ENCODE peak calls at places on chromosomes 3 and 15, in nine cellular contexts. One of them, this sample, is unnamed.

GRCh38 chr3:194872669-194872977 is 186.9 kb downstream of the FAM43A start:
- DNase-seq in psoas muscle: no peak
- DNase-seq in ovary: no peak
- DNase-seq in upper lobe of right lung: no peak
- DNase-seq in effector memory CD4-positive, alpha-beta T cell: no peak
- DNase-seq in heart right ventricle: no peak
- DNase-seq in brain microvascular endothelial cell: no peak
- DNase-seq in uterus: no peak
- DNase-seq in cardiac muscle cell: no peak
- DNase-seq in this sample: no peak

GRCh38 chr15:78316211-78317077 is 17.0 kb upstream of the SKIC8 start:
- DNase-seq in psoas muscle: peak; percentile 19
- DNase-seq in ovary: no peak
- DNase-seq in upper lobe of right lung: no peak
- DNase-seq in effector memory CD4-positive, alpha-beta T cell: no peak
- DNase-seq in heart right ventricle: no peak
- DNase-seq in brain microvascular endothelial cell: no peak
- DNase-seq in uterus: no peak
- DNase-seq in cardiac muscle cell: no peak
- DNase-seq in this sample: no peak

GRCh38 chr3:196537319-196537984 is 22.3 kb upstream of the SMCO1 start:
- DNase-seq in psoas muscle: no peak
- DNase-seq in ovary: peak; percentile 24
- DNase-seq in upper lobe of right lung: no peak
- DNase-seq in effector memory CD4-positive, alpha-beta T cell: peak; percentile 34
- DNase-seq in heart right ventricle: no peak
- DNase-seq in brain microvascular endothelial cell: no peak
- DNase-seq in uterus: peak; percentile 27
- DNase-seq in cardiac muscle cell: no peak
- DNase-seq in this sample: peak; percentile 46

GRCh38 chr3:155154255-155154654 is 74.1 kb downstream of the MME start:
- DNase-seq in psoas muscle: no peak
- DNase-seq in ovary: no peak
- DNase-seq in upper lobe of right lung: no peak
- DNase-seq in effector memory CD4-positive, alpha-beta T cell: no peak
- DNase-seq in heart right ventricle: no peak
- DNase-seq in brain microvascular endothelial cell: no peak
- DNase-seq in uterus: no peak
- DNase-seq in cardiac muscle cell: no peak
- DNase-seq in this sample: no peak

GRCh38 chr15:75460646-75461045 is 9.2 kb upstream of the SIN3A start:
- DNase-seq in psoas muscle: no peak
- DNase-seq in ovary: no peak
- DNase-seq in upper lobe of right lung: no peak
- DNase-seq in effector memory CD4-positive, alpha-beta T cell: no peak
- DNase-seq in heart right ventricle: no peak
- DNase-seq in brain microvascular endothelial cell: no peak
- DNase-seq in uterus: no peak
- DNase-seq in cardiac muscle cell: no peak
- DNase-seq in this sample: no peak

GRCh38 chr15:42274693-42274971 is 1.4 kb upstream of the TMEM87A start:
- DNase-seq in psoas muscle: peak; percentile 46
- DNase-seq in ovary: peak; percentile 32
- DNase-seq in upper lobe of right lung: no peak
- DNase-seq in effector memory CD4-positive, alpha-beta T cell: no peak
- DNase-seq in heart right ventricle: no peak
- DNase-seq in brain microvascular endothelial cell: no peak
- DNase-seq in uterus: no peak
- DNase-seq in cardiac muscle cell: no peak
- DNase-seq in this sample: no peak

GRCh38 chr3:169430687-169431404 is 232.7 kb downstream of the MECOM start:
- DNase-seq in psoas muscle: no peak
- DNase-seq in ovary: no peak
- DNase-seq in upper lobe of right lung: no peak
- DNase-seq in effector memory CD4-positive, alpha-beta T cell: no peak
- DNase-seq in heart right ventricle: peak; percentile 38
- DNase-seq in brain microvascular endothelial cell: peak; percentile 18
- DNase-seq in uterus: no peak
- DNase-seq in cardiac muscle cell: peak; percentile 85
- DNase-seq in this sample: no peak

GRCh38 chr3:28752290-28752689 is 403.7 kb upstream of the AZI2 start:
- DNase-seq in psoas muscle: no peak
- DNase-seq in ovary: no peak
- DNase-seq in upper lobe of right lung: no peak
- DNase-seq in effector memory CD4-positive, alpha-beta T cell: no peak
- DNase-seq in heart right ventricle: no peak
- DNase-seq in brain microvascular endothelial cell: no peak
- DNase-seq in uterus: no peak
- DNase-seq in cardiac muscle cell: no peak
- DNase-seq in this sample: no peak

GRCh38 chr15:70099167-70099965 is 1.6 kb upstream of the TLE3 start:
- DNase-seq in psoas muscle: peak; percentile 100
- DNase-seq in ovary: peak; percentile 100
- DNase-seq in upper lobe of right lung: peak; percentile 100
- DNase-seq in effector memory CD4-positive, alpha-beta T cell: peak; percentile 100
- DNase-seq in heart right ventricle: peak; percentile 100
- DNase-seq in brain microvascular endothelial cell: peak; percentile 99
- DNase-seq in uterus: peak; percentile 100
- DNase-seq in cardiac muscle cell: peak; percentile 100
- DNase-seq in this sample: peak; percentile 100

GRCh38 chr3:12230406-12230805 is 58.5 kb upstream of the PPARG start:
- DNase-seq in psoas muscle: no peak
- DNase-seq in ovary: no peak
- DNase-seq in upper lobe of right lung: no peak
- DNase-seq in effector memory CD4-positive, alpha-beta T cell: no peak
- DNase-seq in heart right ventricle: no peak
- DNase-seq in brain microvascular endothelial cell: no peak
- DNase-seq in uterus: no peak
- DNase-seq in cardiac muscle cell: no peak
- DNase-seq in this sample: no peak

GRCh38 chr3:23094890-23095462 is 108.2 kb upstream of the UBE2E2 start:
- DNase-seq in psoas muscle: no peak
- DNase-seq in ovary: no peak
- DNase-seq in upper lobe of right lung: no peak
- DNase-seq in effector memory CD4-positive, alpha-beta T cell: no peak
- DNase-seq in heart right ventricle: no peak
- DNase-seq in brain microvascular endothelial cell: peak; percentile 40
- DNase-seq in uterus: no peak
- DNase-seq in cardiac muscle cell: peak; percentile 60
- DNase-seq in this sample: no peak

GRCh38 chr15:62071711-62072308 is 5.0 kb downstream of the C2CD4A start:
- DNase-seq in psoas muscle: no peak
- DNase-seq in ovary: no peak
- DNase-seq in upper lobe of right lung: no peak
- DNase-seq in effector memory CD4-positive, alpha-beta T cell: no peak
- DNase-seq in heart right ventricle: no peak
- DNase-seq in brain microvascular endothelial cell: no peak
- DNase-seq in uterus: no peak
- DNase-seq in cardiac muscle cell: peak; percentile 69
- DNase-seq in this sample: peak; percentile 30

GRCh38 chr3:148962513-148962912 is 28.8 kb upstream of the GYG1 start:
- DNase-seq in psoas muscle: no peak
- DNase-seq in ovary: no peak
- DNase-seq in upper lobe of right lung: no peak
- DNase-seq in effector memory CD4-positive, alpha-beta T cell: no peak
- DNase-seq in heart right ventricle: no peak
- DNase-seq in brain microvascular endothelial cell: peak; percentile 83
- DNase-seq in uterus: no peak
- DNase-seq in cardiac muscle cell: peak; percentile 93
- DNase-seq in this sample: no peak

GRCh38 chr3:18440053-18440768 is 15.1 kb upstream of the SATB1 start:
- DNase-seq in psoas muscle: no peak
- DNase-seq in ovary: no peak
- DNase-seq in upper lobe of right lung: no peak
- DNase-seq in effector memory CD4-positive, alpha-beta T cell: no peak
- DNase-seq in heart right ventricle: no peak
- DNase-seq in brain microvascular endothelial cell: no peak
- DNase-seq in uterus: no peak
- DNase-seq in cardiac muscle cell: no peak
- DNase-seq in this sample: no peak

GRCh38 chr3:32552013-32552412 is 18.6 kb downstream of the DYNC1LI1 start:
- DNase-seq in psoas muscle: no peak
- DNase-seq in ovary: no peak
- DNase-seq in upper lobe of right lung: no peak
- DNase-seq in effector memory CD4-positive, alpha-beta T cell: no peak
- DNase-seq in heart right ventricle: no peak
- DNase-seq in brain microvascular endothelial cell: no peak
- DNase-seq in uterus: no peak
- DNase-seq in cardiac muscle cell: no peak
- DNase-seq in this sample: no peak

GRCh38 chr3:43171770-43172169 is 65.9 kb upstream of the POMGNT2 start:
- DNase-seq in psoas muscle: no peak
- DNase-seq in ovary: no peak
- DNase-seq in upper lobe of right lung: no peak
- DNase-seq in effector memory CD4-positive, alpha-beta T cell: no peak
- DNase-seq in heart right ventricle: no peak
- DNase-seq in brain microvascular endothelial cell: no peak
- DNase-seq in uterus: no peak
- DNase-seq in cardiac muscle cell: no peak
- DNase-seq in this sample: no peak

GRCh38 chr3:9204253-9205005 is 45.0 kb downstream of the SRGAP3 start:
- DNase-seq in psoas muscle: no peak
- DNase-seq in ovary: no peak
- DNase-seq in upper lobe of right lung: no peak
- DNase-seq in effector memory CD4-positive, alpha-beta T cell: no peak
- DNase-seq in heart right ventricle: no peak
- DNase-seq in brain microvascular endothelial cell: no peak
- DNase-seq in uterus: no peak
- DNase-seq in cardiac muscle cell: no peak
- DNase-seq in this sample: no peak

GRCh38 chr3:157066335-157067071 is 93.4 kb downstream of the CCNL1 start:
- DNase-seq in psoas muscle: no peak
- DNase-seq in ovary: no peak
- DNase-seq in upper lobe of right lung: no peak
- DNase-seq in effector memory CD4-positive, alpha-beta T cell: no peak
- DNase-seq in heart right ventricle: no peak
- DNase-seq in brain microvascular endothelial cell: no peak
- DNase-seq in uterus: peak; percentile 67
- DNase-seq in cardiac muscle cell: peak; percentile 76
- DNase-seq in this sample: no peak

GRCh38 chr3:108085821-108086350 is 4.9 kb downstream of the CD47 start:
- DNase-seq in psoas muscle: no peak
- DNase-seq in ovary: no peak
- DNase-seq in upper lobe of right lung: no peak
- DNase-seq in effector memory CD4-positive, alpha-beta T cell: no peak
- DNase-seq in heart right ventricle: no peak
- DNase-seq in brain microvascular endothelial cell: no peak
- DNase-seq in uterus: no peak
- DNase-seq in cardiac muscle cell: peak; percentile 13
- DNase-seq in this sample: no peak

GRCh38 chr15:60115579-60116415 is 111.7 kb downstream of the FOXB1 start:
- DNase-seq in psoas muscle: no peak
- DNase-seq in ovary: no peak
- DNase-seq in upper lobe of right lung: no peak
- DNase-seq in effector memory CD4-positive, alpha-beta T cell: no peak
- DNase-seq in heart right ventricle: no peak
- DNase-seq in brain microvascular endothelial cell: no peak
- DNase-seq in uterus: no peak
- DNase-seq in cardiac muscle cell: peak; percentile 76
- DNase-seq in this sample: no peak

GRCh38 chr15:87089551-87089950 is 1009.9 kb downstream of the AGBL1 start:
- DNase-seq in psoas muscle: no peak
- DNase-seq in ovary: no peak
- DNase-seq in upper lobe of right lung: no peak
- DNase-seq in effector memory CD4-positive, alpha-beta T cell: no peak
- DNase-seq in heart right ventricle: no peak
- DNase-seq in brain microvascular endothelial cell: no peak
- DNase-seq in uterus: no peak
- DNase-seq in cardiac muscle cell: no peak
- DNase-seq in this sample: no peak
- H3K27me3 ChIP-seq in psoas muscle: no peaks in the 10 kb centered on the region
- H3K27me3 ChIP-seq in ovary: no peaks in the 10 kb centered on the region
- H3K27me3 ChIP-seq in upper lobe of right lung: no peaks in the 10 kb centered on the region
- H3K27me3 ChIP-seq in effector memory CD4-positive, alpha-beta T cell: no peaks in the 10 kb centered on the region
- H3K27me3 ChIP-seq in heart right ventricle: no peaks in the 10 kb centered on the region
- H3K27me3 ChIP-seq in brain microvascular endothelial cell: no peaks in the 10 kb centered on the region
- H3K27me3 ChIP-seq in uterus: no peaks in the 10 kb centered on the region
- H3K27me3 ChIP-seq in cardiac muscle cell: no peaks in the 10 kb centered on the region
- H3K27me3 ChIP-seq in this sample: no peaks in the 10 kb centered on the region

GRCh38 chr15:49904296-49904695 is 214.7 kb downstream of the ATP8B4 start:
- DNase-seq in psoas muscle: no peak
- DNase-seq in ovary: no peak
- DNase-seq in upper lobe of right lung: no peak
- DNase-seq in effector memory CD4-positive, alpha-beta T cell: no peak
- DNase-seq in heart right ventricle: no peak
- DNase-seq in brain microvascular endothelial cell: no peak
- DNase-seq in uterus: no peak
- DNase-seq in cardiac muscle cell: no peak
- DNase-seq in this sample: no peak
- H3K27ac ChIP-seq in psoas muscle: no peak overlapping the region
- H3K27ac ChIP-seq in ovary: no peak overlapping the region
- H3K27ac ChIP-seq in upper lobe of right lung: no peak overlapping the region
- H3K27ac ChIP-seq in effector memory CD4-positive, alpha-beta T cell: no peak overlapping the region
- H3K27ac ChIP-seq in heart right ventricle: peak overlapping the region; percentile 82
- H3K27ac ChIP-seq in brain microvascular endothelial cell: no peak overlapping the region
- H3K27ac ChIP-seq in uterus: peak overlapping the region; percentile 92
- H3K27ac ChIP-seq in cardiac muscle cell: no peak overlapping the region
- H3K27ac ChIP-seq in this sample: no peak overlapping the region

DNA sequence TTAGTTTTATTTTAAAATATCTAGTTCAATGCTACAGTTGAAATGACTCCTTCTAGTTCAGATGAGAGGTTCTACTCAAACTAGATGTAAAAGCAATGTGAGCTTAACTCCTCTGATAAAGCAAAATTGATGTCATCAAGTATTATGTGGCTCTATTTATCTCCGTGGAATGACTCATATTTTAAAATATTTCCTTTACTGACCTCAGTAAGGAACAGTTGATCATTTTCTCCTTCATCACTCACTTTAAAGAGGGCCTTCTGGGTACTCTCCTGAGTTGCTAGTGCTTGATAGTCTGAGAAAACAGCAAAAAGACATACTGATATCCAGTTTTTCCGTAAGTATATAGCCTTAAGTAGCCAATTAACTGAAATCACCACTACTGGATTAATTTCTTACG is 1099.3 kb downstream of the ROBO2 start:
- DNase-seq in psoas muscle: no peak
- DNase-seq in ovary: no peak
- DNase-seq in upper lobe of right lung: no peak
- DNase-seq in effector memory CD4-positive, alpha-beta T cell: no peak
- DNase-seq in heart right ventricle: no peak
- DNase-seq in brain microvascular endothelial cell: peak; percentile 45
- DNase-seq in uterus: no peak
- DNase-seq in cardiac muscle cell: peak; percentile 65
- DNase-seq in this sample: no peak
- H3K27me3 ChIP-seq in psoas muscle: no peaks in the 10 kb centered on the region
- H3K27me3 ChIP-seq in ovary: no peaks in the 10 kb centered on the region
- H3K27me3 ChIP-seq in upper lobe of right lung: no peaks in the 10 kb centered on the region
- H3K27me3 ChIP-seq in effector memory CD4-positive, alpha-beta T cell: no peaks in the 10 kb centered on the region
- H3K27me3 ChIP-seq in heart right ventricle: no peaks in the 10 kb centered on the region
- H3K27me3 ChIP-seq in brain microvascular endothelial cell: no peaks in the 10 kb centered on the region
- H3K27me3 ChIP-seq in uterus: no peaks in the 10 kb centered on the region
- H3K27me3 ChIP-seq in cardiac muscle cell: no peaks in the 10 kb centered on the region
- H3K27me3 ChIP-seq in this sample: no peaks in the 10 kb centered on the region

DNA sequence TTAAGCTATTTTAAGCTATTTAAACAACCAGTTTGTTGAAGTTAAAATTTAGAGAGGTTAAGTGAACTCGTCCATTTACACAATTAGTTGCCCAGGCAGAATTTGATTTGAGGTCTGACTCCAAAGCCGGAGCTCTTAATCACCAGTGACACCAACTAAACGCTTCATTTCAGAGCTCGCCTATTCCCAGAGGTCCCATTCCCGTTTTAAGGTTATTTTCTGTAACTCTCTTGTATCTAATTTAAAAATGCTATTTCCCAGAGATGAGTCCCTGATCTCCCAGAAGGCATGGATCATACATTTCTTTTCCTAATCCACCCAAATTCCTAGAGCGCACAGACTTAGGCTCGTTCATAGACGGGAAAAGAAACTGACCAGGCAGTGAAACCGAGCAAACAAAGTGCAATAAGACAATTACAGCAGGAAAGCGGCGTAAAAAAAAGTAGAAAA is 900 bp upstream of the MCTP2 start:
- DNase-seq in psoas muscle: no peak
- DNase-seq in ovary: no peak
- DNase-seq in upper lobe of right lung: no peak
- DNase-seq in effector memory CD4-positive, alpha-beta T cell: no peak
- DNase-seq in heart right ventricle: no peak
- DNase-seq in brain microvascular endothelial cell: no peak
- DNase-seq in uterus: no peak
- DNase-seq in cardiac muscle cell: peak; percentile 3
- DNase-seq in this sample: no peak
- H3K27ac ChIP-seq in psoas muscle: no peak overlapping the region
- H3K27ac ChIP-seq in ovary: no peak overlapping the region
- H3K27ac ChIP-seq in upper lobe of right lung: peak overlapping the region; percentile 84
- H3K27ac ChIP-seq in effector memory CD4-positive, alpha-beta T cell: peak overlapping the region; percentile 74
- H3K27ac ChIP-seq in heart right ventricle: no peak overlapping the region
- H3K27ac ChIP-seq in brain microvascular endothelial cell: peak overlapping the region; percentile 47
- H3K27ac ChIP-seq in uterus: peak overlapping the region; percentile 5
- H3K27ac ChIP-seq in cardiac muscle cell: no peak overlapping the region
- H3K27ac ChIP-seq in this sample: peak overlapping the region; percentile 85